ENCODE peak calls at places on chromosomes 5 and 9, in seven cellular contexts. H is SK-N-SH, S is HCT116, Q is stomach, U is endothelial cell of umbilical vein, G is Panc1, X is suprapubic skin. W is an unnamed sample.

GRCh38 chr9:104740596-104740995 is 6.9 kb upstream of the NIPSNAP3A start:
- DNase-seq in Q (no peak), X (no peak), G (no peak), S (no peak), H (no peak), U (peak), W (no peak)

GRCh38 chr9:34346873-34347799 is 17.8 kb downstream of the NUDT2 start:
- DNase-seq in S (no peak), G (no peak), H (no peak), Q (no peak), U (no peak), X (no peak), W (no peak)

GRCh38 chr5:57538341-57538955 is 55.8 kb upstream of the ACTBL2 start:
- DNase-seq in S (no peak), H (no peak), G (no peak), X (no peak), Q (no peak), U (no peak), W (no peak)

GRCh38 chr5:178432421-178433272 is 157.5 kb downstream of the COL23A1 start:
- DNase-seq in X (no peak), G (no peak), U (no peak), Q (no peak), S (no peak), H (no peak), W (peak)

GRCh38 chr9:133779081-133779480 is 40.9 kb upstream of the SARDH start:
- DNase-seq in Q (no peak), X (no peak), H (no peak), S (no peak), U (no peak), G (no peak), W (no peak)

GRCh38 chr5:119397518-119398380 is 41.9 kb downstream of the TNFAIP8 start:
- DNase-seq in H (no peak), G (no peak), Q (no peak), U (peak), X (no peak), S (no peak), W (no peak)

GRCh38 chr9:75265525-75265972 is 177.2 kb downstream of the OSTF1 start:
- DNase-seq in G (peak), Q (peak), U (peak), H (peak), X (no peak), S (peak), W (no peak)

GRCh38 chr9:21017092-21017491 is 14.3 kb downstream of the HACD4 start:
- DNase-seq in X (no peak), H (no peak), U (peak), G (no peak), Q (no peak), S (no peak), W (no peak)

GRCh38 chr5:98770911-98771322 is 2.5 kb upstream of the RGMB start:
- DNase-seq in Q (no peak), H (peak), S (no peak), X (no peak), U (no peak), G (no peak), W (no peak)

GRCh38 chr9:137688725-137689124 is 69.9 kb downstream of the EHMT1 start:
- DNase-seq in G (no peak), U (no peak), S (no peak), H (no peak), X (peak), Q (no peak), W (no peak)

GRCh38 chr9:38422555-38423245 is 1.6 kb downstream of the IGFBPL1 start:
- DNase-seq in X (no peak), H (peak), U (no peak), G (no peak), S (no peak), Q (no peak), W (no peak)

GRCh38 chr9:128983536-128983935 is 36.0 kb downstream of the NUP188 start:
- DNase-seq in X (no peak), S (no peak), U (no peak), Q (no peak), G (no peak), H (no peak), W (no peak)

GRCh38 chr5:10303699-10304170 is 4.0 kb downstream of the CMBL start:
- DNase-seq in S (no peak), G (no peak), Q (peak), H (no peak), U (no peak), X (no peak), W (no peak)

GRCh38 chr5:174920906-174921550 is 196.6 kb downstream of the MSX2 start:
- DNase-seq in X (no peak), H (no peak), Q (no peak), U (no peak), G (no peak), S (no peak), W (no peak)

GRCh38 chr9:2109066-2109650 is 94.0 kb downstream of the SMARCA2 start:
- DNase-seq in Q (no peak), H (no peak), S (no peak), X (no peak), U (no peak), G (no peak), W (no peak)

GRCh38 chr5:27561408-27561807 is 523.0 kb upstream of the CDH9 start:
- DNase-seq in S (no peak), G (no peak), H (no peak), U (no peak), X (no peak), Q (no peak), W (no peak)

GRCh38 chr5:141637693-141638419 is 1.1 kb downstream of the RELL2 start:
- DNase-seq in U (peak), X (no peak), G (no peak), Q (peak), H (peak), S (no peak), W (peak)

GRCh38 chr5:116178925-116179324 is 94.1 kb downstream of the COMMD10 start:
- DNase-seq in S (no peak), Q (no peak), G (no peak), H (no peak), U (no peak), X (no peak), W (no peak)

GRCh38 chr5:32326216-32326772 is 13.6 kb upstream of the MTMR12 start:
- DNase-seq in G (no peak), S (peak), X (no peak), Q (no peak), U (no peak), H (no peak), W (no peak)

GRCh38 chr9:105332471-105332870 is 88.0 kb downstream of the SLC44A1 start:
- DNase-seq in Q (no peak), G (no peak), X (no peak), H (no peak), S (no peak), U (no peak), W (no peak)

GRCh38 chr5:133108481-133108921 is 56.7 kb downstream of the HSPA4 start:
- DNase-seq in Q (no peak), S (no peak), G (no peak), H (no peak), U (no peak), X (no peak), W (no peak)

GRCh38 chr9:93864029-93864428 is 91.1 kb downstream of the BARX1 start:
- DNase-seq in U (no peak), Q (no peak), G (no peak), H (no peak), X (no peak), S (no peak), W (no peak)

GRCh38 chr9:115649991-115650472 is 503.6 kb upstream of the PAPPA start:
- DNase-seq in S (no peak), Q (peak), X (peak), U (peak), G (no peak), H (no peak), W (peak)

GRCh38 chr5:113325054-113325453 is 109.7 kb downstream of the TSSK1B start:
- DNase-seq in X (no peak), U (peak), Q (no peak), S (no peak), H (no peak), G (no peak), W (no peak)

GRCh38 chr9:117945286-117945685 is 241.1 kb downstream of the TLR4 start:
- DNase-seq in Q (no peak), X (no peak), U (no peak), H (no peak), S (no peak), G (no peak), W (no peak)

GRCh38 chr9:132937463-132937901 is 6.9 kb downstream of the TSC1 start:
- DNase-seq in X (no peak), H (no peak), G (no peak), Q (no peak), U (peak), S (no peak), W (no peak)

GRCh38 chr5:40381676-40382363 is 297.9 kb upstream of the PTGER4 start:
- DNase-seq in H (no peak), Q (no peak), X (no peak), G (peak), U (peak), S (no peak), W (no peak)

GRCh38 chr9:89596937-89597555 is 7.8 kb upstream of the GADD45G start:
- DNase-seq in H (no peak), U (no peak), S (no peak), Q (no peak), G (no peak), X (peak), W (no peak)

GRCh38 chr5:139682016-139682975 is 34.1 kb downstream of the CXXC5 start:
- DNase-seq in U (no peak), G (no peak), H (no peak), X (no peak), Q (no peak), S (no peak), W (no peak)
- TF ChIP-seq POLR2AphosphoS5 in U (no peak), G (no peak), H (no peak), X (no peak), Q (no peak), S (no peak), W (no peak)

DNA sequence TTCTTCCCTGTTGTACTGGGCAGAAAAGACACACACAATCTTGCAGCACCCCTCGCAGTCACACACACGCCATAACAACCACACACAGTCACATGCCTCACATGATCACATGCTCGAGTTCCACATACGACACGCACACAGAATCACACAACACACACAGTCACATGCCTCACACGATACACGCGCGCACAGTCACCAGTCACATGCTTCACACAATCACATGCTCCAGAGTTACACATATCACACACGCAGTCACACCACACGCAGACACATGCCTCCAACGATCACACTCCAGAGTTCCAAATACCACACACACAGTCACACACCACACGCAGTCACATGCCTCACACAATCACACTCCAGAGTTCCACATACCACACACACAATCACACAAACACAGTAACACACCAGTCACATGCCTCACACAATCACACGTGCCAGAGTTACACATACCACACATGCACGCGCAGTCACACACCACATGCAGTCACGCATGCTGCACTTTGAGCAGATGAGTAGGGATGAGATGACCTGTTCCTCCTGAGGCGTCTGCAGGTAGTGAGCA is 49.0 kb upstream of the LRRC14B start:
- DNase-seq in Q (no peak), H (peak), X (no peak), U (no peak), G (no peak), S (no peak), W (no peak)
- H3K27ac ChIP-seq in Q (no peak), H (no peak), X (no peak), U (no peak), G (no peak), S (no peak), W (no peak)

GRCh38 chr9:77598510-77598909 is 49.6 kb downstream of the GNA14 start:
- DNase-seq in S (no peak), Q (no peak), U (peak), X (no peak), H (no peak), G (no peak), W (no peak)
- TF ChIP-seq POLR2AphosphoS5 in S (no peak), Q (no peak), U (no peak), X (no peak), H (no peak), G (no peak), W (no peak)

DNA sequence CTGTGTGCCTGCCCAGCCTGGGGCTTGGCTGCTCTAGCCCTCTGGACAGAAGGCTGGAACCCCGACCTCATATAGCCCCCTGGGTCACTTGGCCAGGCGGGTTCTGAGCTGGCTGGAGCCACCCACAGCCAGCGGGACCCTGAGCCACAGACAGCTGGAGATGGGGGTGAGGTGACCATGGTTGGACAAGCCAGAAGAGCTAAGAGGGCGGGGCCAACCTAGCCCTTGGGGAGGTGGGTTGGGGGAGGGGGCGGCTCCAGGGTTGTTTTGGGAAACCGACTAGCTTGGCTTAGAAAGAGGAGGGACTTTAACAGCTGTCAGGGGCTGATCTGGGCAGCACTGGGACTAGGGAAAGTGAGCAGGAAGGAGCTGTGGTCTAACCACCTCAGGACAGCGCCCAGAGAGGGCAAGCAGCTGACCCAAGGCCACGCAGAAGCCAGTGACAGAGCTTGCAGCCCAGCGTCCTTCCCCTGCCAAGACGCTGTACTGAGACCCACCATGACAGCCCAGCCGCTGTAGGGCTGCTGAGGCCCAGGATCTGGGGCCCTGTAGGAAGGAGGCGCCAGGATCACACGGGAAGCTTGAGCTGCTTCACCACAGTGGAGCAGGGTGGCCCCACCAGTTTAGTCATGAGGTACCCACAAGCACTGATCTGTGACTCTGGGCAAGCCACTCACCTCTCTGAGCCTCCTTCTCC is 2.2 kb downstream of the AIF1L start:
- DNase-seq in H (no peak), G (no peak), U (no peak), S (no peak), Q (no peak), X (no peak), W (no peak)
- H3K27ac ChIP-seq in H (no peak), G (no peak), U (no peak), S (no peak), Q (no peak), X (no peak), W (peak)

GRCh38 chr5:95178046-95178651 is 106.7 kb downstream of the MCTP1 start:
- DNase-seq in S (peak), Q (no peak), H (no peak), G (no peak), X (no peak), U (peak), W (no peak)
- TF ChIP-seq POLR2AphosphoS5 in S (no peak), Q (no peak), H (no peak), G (no peak), X (no peak), U (peak), W (no peak)

DNA sequence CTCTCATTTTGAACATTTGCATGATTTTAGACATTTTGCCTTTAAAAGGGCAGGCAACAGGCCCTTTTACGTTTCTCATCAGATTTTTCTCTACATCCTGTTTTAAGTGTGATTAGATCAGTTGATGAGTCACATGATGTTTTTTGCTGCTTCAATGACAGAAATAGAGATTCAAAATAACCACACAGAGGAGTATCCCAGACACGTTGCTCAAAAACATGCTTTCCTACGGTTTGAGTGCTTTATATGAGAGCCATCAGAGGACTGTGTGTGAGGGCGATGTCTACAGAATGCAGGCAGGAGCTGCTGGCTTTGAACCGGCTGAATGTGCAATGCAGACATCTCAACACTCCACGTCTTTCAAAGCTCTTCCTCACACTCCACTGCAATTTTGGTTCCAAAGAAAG is 42.1 kb downstream of the OTULIN start:
- DNase-seq in X (no peak), H (peak), Q (no peak), S (no peak), U (peak), G (no peak), W (no peak)
- H3K27ac ChIP-seq in X (no peak), H (peak), Q (peak), S (no peak), U (no peak), G (no peak), W (no peak)

GRCh38 chr5:162128117-162128516 is 60.5 kb downstream of the GABRG2 start:
- DNase-seq in Q (no peak), H (no peak), U (no peak), S (peak), X (no peak), G (no peak), W (no peak)
- TF ChIP-seq POLR2AphosphoS5 in Q (no peak), H (no peak), U (no peak), S (no peak), X (no peak), G (no peak), W (no peak)